ENCODE peak calls at places on chromosomes 11 and 22, in six cellular contexts. O is A549, S is HepG2, Z is K562, T is GM12878, H is endothelial cell of umbilical vein. A is an unnamed sample.

GRCh38 chr22:40210814-40211213 is 33.1 kb downstream of the TNRC6B start:
- DNase-seq in O (no peak), S (no peak), Z (no peak), T (peak; percentile 72), H (no peak), A (peak; percentile 33)

GRCh38 chr22:38766076-38766777 is 10.4 kb upstream of the SUN2 start:
- DNase-seq in O (peak; percentile 82), S (peak; percentile 74), Z (peak; percentile 59), T (no peak), H (peak; percentile 30), A (peak; percentile 41)

GRCh38 chr22:30922151-30922611 is 46.4 kb downstream of the MORC2 start:
- DNase-seq in O (peak; percentile 23), S (no peak), Z (no peak), T (peak; percentile 60), H (peak; percentile 60), A (peak; percentile 91)

GRCh38 chr22:26797910-26798309 is 140.5 kb downstream of the MIAT start:
- DNase-seq in O (peak; percentile 41), S (no peak), Z (peak; percentile 35), T (no peak), H (no peak), A (peak; percentile 15)

GRCh38 chr11:68735125-68735524 is 16.2 kb downstream of the TESMIN start:
- DNase-seq in O (no peak), S (no peak), Z (no peak), T (no peak), H (no peak), A (peak; percentile 44)

GRCh38 chr11:26551186-26551801 is 20.8 kb downstream of the MUC15 start:
- DNase-seq in O (no peak), S (no peak), Z (no peak), T (no peak), H (no peak), A (no peak)

GRCh38 chr22:28931844-28932561 is 48.6 kb downstream of the ZNRF3 start:
- DNase-seq in O (no peak), S (peak; percentile 63), Z (no peak), T (no peak), H (no peak), A (no peak)

GRCh38 chr11:10317776-10318526 is 13.1 kb downstream of the ADM start:
- DNase-seq in O (no peak), S (no peak), Z (no peak), T (peak; percentile 74), H (no peak), A (no peak)

GRCh38 chr11:122093731-122094130 is 22.3 kb downstream of the BLID start:
- DNase-seq in O (no peak), S (no peak), Z (no peak), T (no peak), H (no peak), A (no peak)

GRCh38 chr11:72700026-72700610 is 25.9 kb upstream of the PDE2A start:
- DNase-seq in O (no peak), S (no peak), Z (no peak), T (no peak), H (no peak), A (no peak)

GRCh38 chr22:26722159-26722558 is 64.8 kb downstream of the MIAT start:
- DNase-seq in O (peak; percentile 35), S (no peak), Z (no peak), T (no peak), H (no peak), A (no peak)

GRCh38 chr11:119537641-119538253 is 114.8 kb upstream of the THY1 start:
- DNase-seq in O (no peak), S (no peak), Z (no peak), T (no peak), H (no peak), A (peak; percentile 48)

GRCh38 chr22:35729309-35729698 is 11.6 kb downstream of the APOL5 start:
- DNase-seq in O (no peak), S (no peak), Z (no peak), T (no peak), H (no peak), A (no peak)

GRCh38 chr22:50530857-50531545 is 1.2 kb upstream of the TYMP start:
- DNase-seq in O (peak; percentile 91), S (peak; percentile 47), Z (no peak), T (no peak), H (peak; percentile 27), A (peak; percentile 93)

GRCh38 chr11:112518371-112518770 is 257.7 kb upstream of the PLET1 start:
- DNase-seq in O (no peak), S (no peak), Z (no peak), T (no peak), H (no peak), A (no peak)

GRCh38 chr11:88508808-88509581 is 171.5 kb upstream of the CTSC start:
- DNase-seq in O (peak; percentile 10), S (no peak), Z (peak; percentile 16), T (no peak), H (peak; percentile 57), A (no peak)

GRCh38 chr11:80083561-80083960 is 642.7 kb upstream of the TENM4 start:
- DNase-seq in O (no peak), S (no peak), Z (no peak), T (no peak), H (no peak), A (no peak)

GRCh38 chr11:61575886-61576516 is 4.9 kb downstream of the SYT7 start:
- DNase-seq in O (no peak), S (no peak), Z (no peak), T (no peak), H (no peak), A (no peak)

DNA sequence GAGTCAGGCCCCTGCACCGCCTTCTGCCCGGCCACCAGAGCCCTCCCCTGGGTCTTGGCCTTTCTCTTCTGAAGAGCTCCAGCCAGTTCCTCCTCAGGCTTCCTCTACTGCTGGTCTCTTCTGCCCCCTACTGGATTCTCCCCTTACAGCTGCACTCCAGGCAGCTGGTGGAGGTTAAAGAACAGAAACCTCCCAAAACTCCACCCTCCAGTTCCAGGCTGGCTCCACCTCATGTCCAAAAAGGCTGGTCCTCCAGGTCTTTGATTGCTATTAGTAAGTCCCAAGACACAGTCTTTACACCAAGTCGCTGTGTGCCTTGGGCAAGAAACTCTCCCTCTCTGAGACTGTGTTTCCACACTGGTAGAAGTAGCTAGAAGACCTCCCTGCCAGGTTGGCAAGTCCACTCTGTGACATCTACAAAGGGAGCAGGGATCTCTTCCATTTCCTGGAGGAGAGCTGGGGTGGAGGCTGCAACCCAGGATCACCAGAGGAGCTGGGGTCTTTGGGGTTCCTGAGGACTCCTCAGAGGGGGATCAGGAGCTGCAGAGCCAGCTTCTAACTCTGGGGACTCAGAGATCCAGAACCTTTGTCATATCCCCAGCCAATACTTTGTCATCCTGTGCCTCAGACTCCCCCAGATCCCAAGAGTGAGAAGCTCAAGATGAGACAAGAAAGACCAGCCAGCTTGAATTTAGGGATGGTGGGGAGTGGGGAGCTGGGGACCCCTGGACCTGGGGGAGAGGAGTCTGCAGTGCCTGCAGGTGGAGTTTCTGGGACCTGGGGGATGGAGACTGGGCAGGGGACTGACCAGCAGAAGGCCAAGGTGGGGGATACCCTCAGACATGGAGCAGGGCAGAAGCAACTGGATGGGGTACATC is 3.4 kb upstream of the IGLL5 start:
- DNase-seq in O (peak; percentile 65), S (peak; percentile 42), Z (peak; percentile 99), T (no peak), H (peak; percentile 52), A (peak; percentile 85)
- TF ChIP-seq MYC in O (no peak), S (no peak), Z (no peak), T (no peak), H (no peak), A (no peak)

GRCh38 chr22:27883656-27884350 is 35.3 kb downstream of the PITPNB start:
- DNase-seq in O (no peak), S (no peak), Z (no peak), T (no peak), H (no peak), A (no peak)

GRCh38 chr22:27886843-27887151 is 32.3 kb downstream of the PITPNB start:
- DNase-seq in O (no peak), S (no peak), Z (no peak), T (no peak), H (no peak), A (no peak)

GRCh38 chr22:27888310-27888709 is 30.7 kb downstream of the PITPNB start:
- DNase-seq in O (no peak), S (no peak), Z (no peak), T (no peak), H (no peak), A (no peak)

GRCh38 chr22:27881404-27881803 is 37.7 kb downstream of the PITPNB start:
- DNase-seq in O (no peak), S (no peak), Z (no peak), T (no peak), H (peak; percentile 34), A (no peak)

DNA sequence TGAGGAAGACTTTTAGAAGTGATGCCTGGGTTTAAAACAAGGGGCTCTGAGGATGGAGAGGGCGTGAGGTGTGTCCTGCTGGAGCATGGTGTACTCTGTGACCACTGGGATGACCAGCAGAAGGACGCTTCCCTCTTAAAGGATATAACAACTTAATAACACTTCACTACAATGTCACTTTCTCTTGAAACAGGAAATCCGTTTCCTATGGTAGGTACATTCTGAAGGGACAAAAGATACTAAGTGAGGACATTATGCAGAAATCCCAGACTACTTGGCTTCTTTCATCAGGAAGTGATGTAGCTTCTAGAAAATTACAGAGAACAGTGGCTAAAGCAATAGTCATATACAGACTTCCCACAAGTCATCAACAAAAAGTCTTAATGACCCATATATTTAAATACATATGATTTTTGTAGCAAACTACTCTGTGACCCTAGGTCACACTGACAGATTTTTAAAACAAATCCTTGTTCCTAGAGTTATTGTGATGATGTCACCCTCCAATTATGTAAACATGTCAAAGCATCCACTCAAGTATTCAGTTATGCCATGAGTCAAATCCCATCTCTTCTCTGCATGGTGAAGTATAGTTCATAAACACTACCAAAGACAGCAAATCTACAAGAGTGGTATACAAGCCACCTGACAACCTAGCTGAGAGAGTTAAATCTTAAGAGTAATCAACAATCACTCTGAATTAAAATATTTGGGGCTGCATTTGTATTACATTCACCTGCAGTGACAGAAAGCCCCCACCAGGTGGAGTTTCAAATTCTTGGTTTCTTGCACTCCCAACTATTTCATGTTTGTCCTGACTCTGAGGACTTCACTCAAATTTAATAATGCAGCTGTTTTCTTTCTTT is 32.8 kb downstream of the PITPNB start:
- DNase-seq in O (peak; percentile 10), S (peak; percentile 35), Z (peak; percentile 34), T (no peak), H (peak; percentile 85), A (peak; percentile 49)
- TF ChIP-seq MYC in O (no peak), S (no peak), Z (no peak), T (no peak), H (no peak), A (no peak)

GRCh38 chr22:18067121-18067520 is 10.7 kb upstream of the PEX26 start:
- DNase-seq in O (no peak), S (no peak), Z (no peak), T (no peak), H (no peak), A (no peak)

GRCh38 chr22:18068381-18068988 is 9.3 kb upstream of the PEX26 start:
- DNase-seq in O (no peak), S (peak; percentile 55), Z (no peak), T (no peak), H (no peak), A (no peak)

GRCh38 chr22:18068991-18069390 is 8.8 kb upstream of the PEX26 start:
- DNase-seq in O (no peak), S (no peak), Z (no peak), T (no peak), H (no peak), A (no peak)

GRCh38 chr22:18066181-18066859 is 11.5 kb upstream of the PEX26 start:
- DNase-seq in O (no peak), S (no peak), Z (no peak), T (no peak), H (no peak), A (peak; percentile 12)

GRCh38 chr22:18067548-18068341 is 10.0 kb upstream of the PEX26 start:
- DNase-seq in O (no peak), S (no peak), Z (no peak), T (no peak), H (no peak), A (no peak)
- TF ChIP-seq MYC in O (no peak), S (no peak), Z (no peak), T (no peak), H (no peak), A (no peak)

GRCh38 chr11:75356613-75357012 is 5.2 kb upstream of the ARRB1 start:
- DNase-seq in O (no peak), S (no peak), Z (no peak), T (no peak), H (peak; percentile 45), A (no peak)
- TF ChIP-seq MYC in O (no peak), S (no peak), Z (no peak), T (no peak), H (no peak), A (no peak)